ENCODE peak calls at places on chromosomes 5 and 9, in four cellular contexts. One of them, this sample, is unnamed.
A peak's percentile ranks its signal among the peaks of the same experiment; 100 is the strongest.

GRCh38 chr9:77751341-77752091 is 103.4 kb upstream of the GNA14 start:
- DNase-seq in heart left ventricle: peak; percentile 36
- DNase-seq in heart right ventricle: peak; percentile 61
- DNase-seq in fibroblast of lung: peak; percentile 86
- DNase-seq in this sample: peak; percentile 86

GRCh38 chr9:107807183-107807582 is 317.6 kb upstream of the KLF4 start:
- DNase-seq in heart left ventricle: no peak
- DNase-seq in heart right ventricle: no peak
- DNase-seq in fibroblast of lung: peak; percentile 46
- DNase-seq in this sample: peak; percentile 50

GRCh38 chr9:95249986-95250385 is 67.5 kb downstream of the FANCC start:
- DNase-seq in heart left ventricle: no peak
- DNase-seq in heart right ventricle: no peak
- DNase-seq in fibroblast of lung: no peak
- DNase-seq in this sample: no peak

GRCh38 chr5:143657814-143658395 is 154.1 kb upstream of the HMHB1 start:
- DNase-seq in heart left ventricle: no peak
- DNase-seq in heart right ventricle: no peak
- DNase-seq in fibroblast of lung: peak; percentile 35
- DNase-seq in this sample: no peak

GRCh38 chr9:100601216-100601615 is 23.3 kb downstream of the CAVIN4 start:
- DNase-seq in heart left ventricle: no peak
- DNase-seq in heart right ventricle: peak; percentile 25
- DNase-seq in fibroblast of lung: peak; percentile 41
- DNase-seq in this sample: peak; percentile 72

GRCh38 chr5:150637245-150638052 is 3.0 kb upstream of the SYNPO start:
- DNase-seq in heart left ventricle: peak; percentile 9
- DNase-seq in heart right ventricle: no peak
- DNase-seq in fibroblast of lung: peak; percentile 96
- DNase-seq in this sample: peak; percentile 89

GRCh38 chr9:86494644-86495081 is 140.5 kb upstream of the TUT7 start:
- DNase-seq in heart left ventricle: no peak
- DNase-seq in heart right ventricle: no peak
- DNase-seq in fibroblast of lung: peak; percentile 51
- DNase-seq in this sample: peak; percentile 96

GRCh38 chr9:126365780-126366179 is 39.2 kb downstream of the MVB12B start:
- DNase-seq in heart left ventricle: no peak
- DNase-seq in heart right ventricle: no peak
- DNase-seq in fibroblast of lung: no peak
- DNase-seq in this sample: no peak

GRCh38 chr5:86039351-86039750 is 578.4 kb upstream of the COX7C start:
- DNase-seq in heart left ventricle: no peak
- DNase-seq in heart right ventricle: no peak
- DNase-seq in fibroblast of lung: no peak
- DNase-seq in this sample: no peak

GRCh38 chr9:22469928-22470544 is 23.4 kb downstream of the DMRTA1 start:
- DNase-seq in heart left ventricle: no peak
- DNase-seq in heart right ventricle: peak; percentile 4
- DNase-seq in fibroblast of lung: peak; percentile 12
- DNase-seq in this sample: peak; percentile 39

GRCh38 chr9:71760901-71761300 is 7.4 kb downstream of the CEMIP2 start:
- DNase-seq in heart left ventricle: no peak
- DNase-seq in heart right ventricle: no peak
- DNase-seq in fibroblast of lung: peak; percentile 49
- DNase-seq in this sample: no peak

GRCh38 chr5:10505517-10506095 is 58.3 kb upstream of the ANKRD33B start:
- DNase-seq in heart left ventricle: no peak
- DNase-seq in heart right ventricle: no peak
- DNase-seq in fibroblast of lung: no peak
- DNase-seq in this sample: no peak

GRCh38 chr5:179822444-179822990 is 1.8 kb downstream of the SQSTM1 start:
- DNase-seq in heart left ventricle: no peak
- DNase-seq in heart right ventricle: no peak
- DNase-seq in fibroblast of lung: no peak
- DNase-seq in this sample: no peak
- H3K4me3 ChIP-seq in heart left ventricle: peak overlapping the region; percentile 99
- H3K4me3 ChIP-seq in heart right ventricle: peak overlapping the region; percentile 97
- H3K4me3 ChIP-seq in fibroblast of lung: peak overlapping the region; percentile 85
- H3K4me3 ChIP-seq in this sample: peak overlapping the region; percentile 86

GRCh38 chr9:82583524-82583923 is 479.4 kb downstream of the RASEF start:
- DNase-seq in heart left ventricle: no peak
- DNase-seq in heart right ventricle: no peak
- DNase-seq in fibroblast of lung: no peak
- DNase-seq in this sample: no peak

GRCh38 chr9:82588801-82589200 is 474.1 kb downstream of the RASEF start:
- DNase-seq in heart left ventricle: no peak
- DNase-seq in heart right ventricle: no peak
- DNase-seq in fibroblast of lung: no peak
- DNase-seq in this sample: no peak

GRCh38 chr9:82584349-82584846 is 478.5 kb downstream of the RASEF start:
- DNase-seq in heart left ventricle: no peak
- DNase-seq in heart right ventricle: no peak
- DNase-seq in fibroblast of lung: peak; percentile 40
- DNase-seq in this sample: no peak

GRCh38 chr9:82590845-82591244 is 472.1 kb downstream of the RASEF start:
- DNase-seq in heart left ventricle: no peak
- DNase-seq in heart right ventricle: no peak
- DNase-seq in fibroblast of lung: no peak
- DNase-seq in this sample: no peak

DNA sequence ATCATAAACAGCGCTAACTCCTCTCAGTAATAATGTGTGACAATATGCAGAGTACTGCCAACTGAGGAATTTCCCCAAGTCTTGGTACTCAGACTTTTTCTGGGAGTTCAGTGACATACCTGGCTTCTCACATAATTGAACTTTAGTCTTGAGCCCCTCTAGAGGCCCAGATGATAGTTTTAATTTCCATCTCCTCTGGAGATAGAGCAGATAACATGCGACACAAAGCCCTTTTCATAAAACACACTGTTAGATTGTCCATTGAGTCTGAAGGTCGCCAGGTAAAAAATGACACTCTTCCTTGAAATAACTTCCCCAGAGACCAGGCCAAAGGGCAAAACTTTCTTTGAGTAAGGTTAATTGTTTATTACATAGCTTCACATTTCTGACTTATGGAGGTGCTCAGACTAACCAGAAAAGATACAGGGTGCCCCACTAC is 476.0 kb downstream of the RASEF start:
- DNase-seq in heart left ventricle: no peak
- DNase-seq in heart right ventricle: no peak
- DNase-seq in fibroblast of lung: no peak
- DNase-seq in this sample: no peak
- TF ChIP-seq CTCF in heart left ventricle: no peak
- TF ChIP-seq CTCF in heart right ventricle: no peak
- TF ChIP-seq CTCF in fibroblast of lung: no peak
- TF ChIP-seq CTCF in this sample: no peak

DNA sequence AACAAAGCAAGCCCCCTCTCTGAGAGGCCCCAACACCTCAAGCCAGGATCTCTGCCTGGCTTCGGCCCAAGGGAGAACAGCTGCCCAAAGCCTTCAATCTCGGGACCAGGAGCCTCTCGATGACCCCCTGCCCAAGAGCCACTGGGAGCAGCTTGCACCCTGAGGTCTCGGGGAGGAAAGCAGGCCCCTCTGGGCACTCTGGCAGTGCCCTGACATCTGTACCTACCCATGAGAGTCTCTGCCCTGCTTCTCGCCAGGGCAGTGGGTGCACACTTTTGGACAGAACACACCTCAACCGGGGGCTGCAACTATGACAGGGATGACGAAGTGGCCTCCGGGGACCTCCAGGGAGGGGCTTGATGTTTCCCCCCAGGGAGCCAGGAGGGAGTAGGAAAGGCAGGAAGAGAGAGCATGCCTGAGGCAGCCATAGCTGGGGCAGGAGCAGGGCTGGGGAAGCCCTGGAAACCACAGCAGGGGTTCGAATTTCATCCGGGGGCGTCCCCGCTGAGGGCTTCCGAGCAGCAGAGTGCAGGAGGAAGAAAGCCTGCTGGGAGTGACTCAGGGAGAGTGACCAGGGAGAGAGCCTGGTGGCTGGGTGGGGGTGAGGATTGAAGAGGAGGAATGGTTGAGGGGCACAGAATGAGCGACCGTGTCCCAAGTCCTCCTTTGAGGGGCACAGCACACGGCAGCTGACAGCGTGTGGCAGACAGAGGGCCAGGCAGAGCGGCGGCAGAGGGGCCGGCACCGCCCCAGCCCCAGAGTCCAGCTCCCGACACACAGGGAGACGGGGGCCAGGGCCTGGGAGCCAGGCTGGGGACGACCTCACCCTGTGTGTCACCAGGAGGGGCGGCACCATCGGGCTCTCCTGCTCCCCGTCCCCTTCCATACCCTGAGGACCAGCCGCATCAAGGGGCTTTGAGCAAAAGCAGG is 1.8 kb downstream of the LPCAT1 start:
- DNase-seq in heart left ventricle: no peak
- DNase-seq in heart right ventricle: peak; percentile 8
- DNase-seq in fibroblast of lung: peak; percentile 84
- DNase-seq in this sample: peak; percentile 70
- H3K4me3 ChIP-seq in heart left ventricle: peak overlapping the region; percentile 63
- H3K4me3 ChIP-seq in heart right ventricle: no peak overlapping the region
- H3K4me3 ChIP-seq in fibroblast of lung: peak overlapping the region; percentile 86
- H3K4me3 ChIP-seq in this sample: peak overlapping the region; percentile 75

GRCh38 chr9:136728080-136728547 is 14.6 kb downstream of the LCN10 start:
- DNase-seq in heart left ventricle: peak; percentile 92
- DNase-seq in heart right ventricle: peak; percentile 92
- DNase-seq in fibroblast of lung: peak; percentile 84
- DNase-seq in this sample: peak; percentile 92

GRCh38 chr9:136728548-136729123 is 14.1 kb downstream of the LCN10 start:
- DNase-seq in heart left ventricle: no peak
- DNase-seq in heart right ventricle: no peak
- DNase-seq in fibroblast of lung: peak; percentile 48
- DNase-seq in this sample: no peak

GRCh38 chr9:136726118-136726517 is 13.7 kb downstream of the DIPK1B start:
- DNase-seq in heart left ventricle: no peak
- DNase-seq in heart right ventricle: no peak
- DNase-seq in fibroblast of lung: no peak
- DNase-seq in this sample: no peak

GRCh38 chr9:136725612-136726011 is 13.2 kb downstream of the DIPK1B start:
- DNase-seq in heart left ventricle: no peak
- DNase-seq in heart right ventricle: no peak
- DNase-seq in fibroblast of lung: peak; percentile 57
- DNase-seq in this sample: peak; percentile 59

GRCh38 chr9:136726631-136727191 is 14.3 kb downstream of the DIPK1B start:
- DNase-seq in heart left ventricle: no peak
- DNase-seq in heart right ventricle: no peak
- DNase-seq in fibroblast of lung: peak; percentile 19
- DNase-seq in this sample: no peak
- TF ChIP-seq CTCF in heart left ventricle: peak; percentile 35
- TF ChIP-seq CTCF in heart right ventricle: peak; percentile 32
- TF ChIP-seq CTCF in fibroblast of lung: peak; percentile 43
- TF ChIP-seq CTCF in this sample: peak; percentile 40

DNA sequence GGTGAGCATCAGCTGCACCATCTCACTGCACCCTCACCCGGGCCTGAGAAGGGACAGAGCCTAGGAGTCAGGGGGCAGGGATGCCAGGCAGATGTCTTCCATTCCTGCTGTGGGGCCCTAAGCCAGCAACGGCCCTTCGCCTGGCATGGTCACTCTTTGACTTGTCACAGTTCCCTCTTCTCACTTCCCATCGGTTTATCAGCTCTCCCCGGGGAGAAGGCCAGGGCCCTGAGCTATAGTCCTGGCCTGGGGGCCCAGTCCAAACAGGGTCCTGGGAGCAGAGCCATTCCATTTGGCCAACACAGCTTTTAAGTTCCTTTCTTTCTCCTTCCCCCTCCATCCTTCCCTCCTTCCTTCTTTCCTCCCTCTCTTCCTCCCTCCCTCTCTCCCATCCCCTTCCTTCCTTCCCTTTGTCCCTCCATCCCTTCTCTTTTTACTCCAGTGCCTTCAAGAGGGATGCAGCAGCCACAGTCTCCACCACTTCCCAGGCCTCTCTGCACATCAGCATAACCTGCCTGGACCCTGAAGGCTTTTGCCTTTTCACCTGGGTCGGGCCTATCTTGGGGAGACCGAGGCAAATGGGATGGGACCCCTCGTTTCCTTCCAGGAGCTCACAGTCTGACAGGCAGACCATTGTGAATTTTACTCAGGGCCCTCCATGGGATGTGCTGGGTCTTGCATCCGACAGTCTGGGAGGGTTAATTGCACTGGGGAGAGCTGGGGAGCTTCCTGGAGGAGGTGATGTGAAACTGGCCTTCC is 4.2 kb downstream of the COL5A1 start:
- DNase-seq in heart left ventricle: no peak
- DNase-seq in heart right ventricle: no peak
- DNase-seq in fibroblast of lung: no peak
- DNase-seq in this sample: no peak
- H3K4me3 ChIP-seq in heart left ventricle: no peak overlapping the region
- H3K4me3 ChIP-seq in heart right ventricle: no peak overlapping the region
- H3K4me3 ChIP-seq in fibroblast of lung: peak overlapping the region; percentile 40
- H3K4me3 ChIP-seq in this sample: peak overlapping the region; percentile 58

GRCh38 chr5:78533356-78533755 is 115.2 kb downstream of the LHFPL2 start:
- DNase-seq in heart left ventricle: no peak
- DNase-seq in heart right ventricle: no peak
- DNase-seq in fibroblast of lung: no peak
- DNase-seq in this sample: peak; percentile 71

GRCh38 chr5:78527925-78528324 is 120.6 kb downstream of the LHFPL2 start:
- DNase-seq in heart left ventricle: no peak
- DNase-seq in heart right ventricle: no peak
- DNase-seq in fibroblast of lung: peak; percentile 68
- DNase-seq in this sample: no peak

GRCh38 chr5:78534148-78535009 is 114.2 kb downstream of the LHFPL2 start:
- DNase-seq in heart left ventricle: peak; percentile 61
- DNase-seq in heart right ventricle: peak; percentile 60
- DNase-seq in fibroblast of lung: peak; percentile 87
- DNase-seq in this sample: peak; percentile 79

GRCh38 chr5:78527054-78527884 is 121.3 kb downstream of the LHFPL2 start:
- DNase-seq in heart left ventricle: peak; percentile 81
- DNase-seq in heart right ventricle: peak; percentile 87
- DNase-seq in fibroblast of lung: peak; percentile 97
- DNase-seq in this sample: peak; percentile 98

DNA sequence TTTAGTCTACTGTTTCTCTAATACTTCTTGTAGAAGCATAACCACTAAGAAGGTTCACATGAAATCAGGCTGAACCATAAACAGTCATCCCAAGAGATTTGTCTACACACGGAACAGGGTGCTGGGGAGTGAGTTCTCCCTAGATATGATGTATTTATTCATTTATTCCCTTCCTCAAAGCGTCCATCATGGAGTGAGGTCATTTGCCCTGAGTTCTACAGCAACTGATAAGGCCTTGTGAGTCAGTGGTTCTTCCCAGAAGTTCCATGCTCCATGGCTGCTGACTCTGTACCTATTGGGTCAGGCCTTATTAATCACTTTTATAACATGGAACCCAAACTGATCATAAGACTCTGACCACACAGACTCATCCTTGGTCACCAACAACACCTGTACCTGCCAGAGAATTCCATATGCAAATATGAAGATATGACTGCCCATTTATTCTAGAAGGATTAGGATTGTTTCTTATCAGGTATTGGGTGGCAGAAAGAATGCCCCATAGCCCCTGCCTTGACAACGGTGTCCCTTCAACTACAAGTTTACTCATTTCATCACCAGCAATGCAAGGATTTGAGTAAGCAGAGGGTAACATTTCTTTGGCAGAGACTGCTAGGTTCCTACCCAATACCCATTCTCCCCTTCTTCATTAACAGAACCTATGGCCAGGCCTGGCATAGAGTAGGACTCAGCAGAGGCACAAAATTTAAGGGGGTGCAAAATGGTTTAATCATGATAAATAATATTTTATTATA is 118.1 kb downstream of the LHFPL2 start:
- DNase-seq in heart left ventricle: no peak
- DNase-seq in heart right ventricle: no peak
- DNase-seq in fibroblast of lung: peak; percentile 100
- DNase-seq in this sample: peak; percentile 96
- TF ChIP-seq CTCF in heart left ventricle: no peak
- TF ChIP-seq CTCF in heart right ventricle: no peak
- TF ChIP-seq CTCF in fibroblast of lung: no peak
- TF ChIP-seq CTCF in this sample: no peak